ENCODE peak calls at places on chromosomes 2 and 18, in five cellular contexts. Z is naive B cell; Q is astrocyte of the cerebellum; B is stimulated activated naive CD8-positive, alpha-beta T cell treated with anti-CD3 and anti-CD28 coated beads, Interleukin-15, Interleukin-2, amounts not matched to agents 100 U/mL and 50 U/mL, for 24 hours; L is KBM-7. S is an unnamed sample.

GRCh38 chr2:196592912-196593881 is 46.3 kb upstream of the CCDC150 start:
- DNase-seq in Z (no peak), Q (no peak), B (peak), L (peak), S (no peak)

GRCh38 chr2:158723311-158723838 is 71.7 kb upstream of the DAPL1 start:
- DNase-seq in Z (no peak), Q (no peak), B (no peak), L (no peak), S (no peak)

GRCh38 chr2:193973781-193974180 is 1683.2 kb upstream of the SLC39A10 start:
- DNase-seq in Z (no peak), Q (no peak), B (no peak), L (no peak), S (no peak)

GRCh38 chr2:119179951-119180350 is 21.4 kb upstream of the C1QL2 start:
- DNase-seq in Z (no peak), Q (no peak), B (no peak), L (no peak), S (no peak)

GRCh38 chr2:139281124-139281523 is 500.9 kb upstream of the NXPH2 start:
- DNase-seq in Z (no peak), Q (no peak), B (no peak), L (no peak), S (no peak)

GRCh38 chr18:42417189-42417588 is 462.2 kb downstream of the PIK3C3 start:
- DNase-seq in Z (no peak), Q (no peak), B (no peak), L (no peak), S (no peak)

GRCh38 chr2:9775351-9775750 is 67.9 kb upstream of the TAF1B start:
- DNase-seq in Z (no peak), Q (no peak), B (no peak), L (no peak), S (no peak)

GRCh38 chr2:6109801-6110200 is 417.6 kb downstream of the SOX11 start:
- DNase-seq in Z (no peak), Q (no peak), B (no peak), L (no peak), S (no peak)

GRCh38 chr2:119756837-119757236 is 2.9 kb upstream of the PTPN4 start:
- DNase-seq in Z (no peak), Q (peak), B (peak), L (no peak), S (no peak)

GRCh38 chr2:4354678-4355077 is 651.3 kb downstream of the DCDC2C start:
- DNase-seq in Z (peak), Q (no peak), B (peak), L (peak), S (no peak)

GRCh38 chr18:33755918-33756590 is 178.0 kb downstream of the ASXL3 start:
- DNase-seq in Z (no peak), Q (peak), B (no peak), L (no peak), S (no peak)

GRCh38 chr2:240955306-240956101 is 42.9 kb upstream of the SNED1 start:
- DNase-seq in Z (no peak), Q (no peak), B (no peak), L (no peak), S (no peak)

GRCh38 chr2:60794271-60794863 is 38.3 kb downstream of the PAPOLG start:
- DNase-seq in Z (peak), Q (peak), B (no peak), L (peak), S (no peak)

GRCh38 chr2:232340171-232340935 is 38.2 kb upstream of the ALPP start:
- DNase-seq in Z (no peak), Q (no peak), B (no peak), L (no peak), S (no peak)

GRCh38 chr2:200405599-200406298 is 99.3 kb downstream of the SPATS2L start:
- DNase-seq in Z (no peak), Q (peak), B (no peak), L (peak), S (no peak)

GRCh38 chr18:46350598-46351172 is 246.5 kb downstream of the HAUS1 start:
- DNase-seq in Z (no peak), Q (no peak), B (no peak), L (no peak), S (no peak)

GRCh38 chr18:44837491-44838185 is 156.9 kb downstream of the SETBP1 start:
- DNase-seq in Z (no peak), Q (no peak), B (no peak), L (no peak), S (no peak)

GRCh38 chr2:237505188-237505939 is 18.3 kb downstream of the MLPH start:
- DNase-seq in Z (no peak), Q (no peak), B (no peak), L (no peak), S (no peak)

GRCh38 chr2:185219981-185220380 is 518.6 kb upstream of the FSIP2 start:
- DNase-seq in Z (no peak), Q (no peak), B (no peak), L (no peak), S (no peak)

GRCh38 chr2:128573116-128573515 is 254.4 kb upstream of the HS6ST1 start:
- DNase-seq in Z (no peak), Q (no peak), B (no peak), L (no peak), S (no peak)

GRCh38 chr2:121634354-121635307 is 14.6 kb downstream of the CLASP1 start:
- DNase-seq in Z (no peak), Q (no peak), B (no peak), L (no peak), S (no peak)

GRCh38 chr2:156339110-156339847 is 6.8 kb upstream of the NR4A2 start:
- DNase-seq in Z (no peak), Q (no peak), B (no peak), L (no peak), S (no peak)

GRCh38 chr2:240629968-240630770 is 4.9 kb downstream of the GPR35 start:
- DNase-seq in Z (no peak), Q (no peak), B (no peak), L (no peak), S (no peak)

GRCh38 chr2:237923507-237924163 is 43.2 kb upstream of the UBE2F start:
- DNase-seq in Z (peak), Q (no peak), B (peak), L (peak), S (peak)

GRCh38 chr2:182379235-182379634 is 47.6 kb downstream of the PDE1A start:
- DNase-seq in Z (no peak), Q (peak), B (no peak), L (no peak), S (no peak)

S was measured in GDM1.